ENCODE peak calls at places on chromosome 16, in six cellular contexts. U is cardiac fibroblast; E is PC-3; S is Daoy; T is CD8-positive, alpha-beta memory T cell; M is iris pigment epithelial cell. W is an unnamed sample.

GRCh38 chr16:87407511-87408112 is 15.5 kb downstream of the MAP1LC3B start:
- DNase-seq in U (peak), E (peak), S (peak), T (no peak), M (peak), W (peak)

GRCh38 chr16:9906218-9906617 is 276.0 kb downstream of the GRIN2A start:
- DNase-seq in U (no peak), E (no peak), S (peak), T (no peak), M (no peak), W (no peak)

GRCh38 chr16:29663020-29663828 is at the start of gene SPN:
- DNase-seq in U (no peak), E (no peak), S (no peak), T (peak), M (no peak), W (no peak)

GRCh38 chr16:68084504-68085258 is 489 bp upstream of the NFATC3 start:
- DNase-seq in U (peak), E (no peak), S (peak), T (peak), M (peak), W (peak)

GRCh38 chr16:79848739-79849518 is 248.4 kb upstream of the MAF start:
- DNase-seq in U (no peak), E (no peak), S (no peak), T (no peak), M (no peak), W (no peak)

GRCh38 chr16:57696240-57696639 is 1.6 kb downstream of the DRC7 start:
- DNase-seq in U (no peak), E (no peak), S (no peak), T (no peak), M (no peak), W (no peak)

GRCh38 chr16:57589374-57589773 is 39.1 kb upstream of the ADGRG1 start:
- DNase-seq in U (no peak), E (no peak), S (no peak), T (peak), M (no peak), W (no peak)

GRCh38 chr16:78816499-78817441 is 717.3 kb downstream of the WWOX start:
- DNase-seq in U (peak), E (no peak), S (no peak), T (no peak), M (no peak), W (no peak)

GRCh38 chr16:2295056-2295798 is 27.3 kb upstream of the RNPS1 start:
- DNase-seq in U (no peak), E (no peak), S (no peak), T (no peak), M (no peak), W (no peak)

GRCh38 chr16:57115504-57116182 is 23.3 kb downstream of the CPNE2 start:
- DNase-seq in U (peak), E (no peak), S (no peak), T (no peak), M (peak), W (peak)

GRCh38 chr16:69848635-69849545 is 86.8 kb downstream of the WWP2 start:
- DNase-seq in U (peak), E (peak), S (peak), T (no peak), M (peak), W (peak)

GRCh38 chr16:60902114-60902513 is 1134.1 kb downstream of the CDH8 start:
- DNase-seq in U (no peak), E (no peak), S (no peak), T (no peak), M (no peak), W (no peak)

GRCh38 chr16:26454102-26454501 is 612.6 kb upstream of the C16orf82 start:
- DNase-seq in U (no peak), E (peak), S (no peak), T (no peak), M (peak), W (no peak)

GRCh38 chr16:17470002-17470870 is 524 bp downstream of the XYLT1 start:
- DNase-seq in U (no peak), E (no peak), S (peak), T (peak), M (no peak), W (no peak)

GRCh38 chr16:75337430-75337829 is 86.0 kb upstream of the BCAR1 start:
- DNase-seq in U (no peak), E (no peak), S (no peak), T (no peak), M (no peak), W (no peak)

GRCh38 chr16:27389272-27389961 is 12.6 kb upstream of the IL21R start:
- DNase-seq in U (no peak), E (no peak), S (no peak), T (no peak), M (peak), W (no peak)

GRCh38 chr16:66620419-66620775 is 15.9 kb downstream of the CMTM3 start:
- DNase-seq in U (no peak), E (no peak), S (no peak), T (no peak), M (no peak), W (no peak)

GRCh38 chr16:85625485-85626117 is 12.5 kb downstream of the GSE1 start:
- DNase-seq in U (no peak), E (no peak), S (no peak), T (no peak), M (no peak), W (no peak)

GRCh38 chr16:85004587-85005205 is 6.6 kb downstream of the ZDHHC7 start:
- DNase-seq in U (peak), E (peak), S (peak), T (no peak), M (peak), W (peak)

GRCh38 chr16:83577201-83577600 is 230.6 kb upstream of the HSBP1 start:
- DNase-seq in U (no peak), E (no peak), S (no peak), T (no peak), M (no peak), W (no peak)

GRCh38 chr16:1923299-1924034 is 5.3 kb upstream of the HS3ST6 start:
- DNase-seq in U (peak), E (peak), S (peak), T (no peak), M (peak), W (peak)

GRCh38 chr16:87056551-87056950 is 260.6 kb downstream of the C16orf95 start:
- DNase-seq in U (no peak), E (no peak), S (no peak), T (no peak), M (no peak), W (no peak)

GRCh38 chr16:73086108-73086507 is 38.2 kb upstream of the ZFHX3 start:
- DNase-seq in U (no peak), E (no peak), S (no peak), T (no peak), M (no peak), W (no peak)

GRCh38 chr16:67415872-67416793 is at the start of gene ZDHHC1:
- DNase-seq in U (peak), E (peak), S (peak), T (peak), M (peak), W (peak)

GRCh38 chr16:24430937-24431760 is 108.2 kb upstream of the RBBP6 start:
- DNase-seq in U (no peak), E (peak), S (peak), T (no peak), M (no peak), W (no peak)

GRCh38 chr16:4315185-4316102 is at the start of gene GLIS2:
- DNase-seq in U (peak), E (peak), S (peak), T (no peak), M (peak), W (peak)

GRCh38 chr16:26889751-26890150 is 177.0 kb upstream of the C16orf82 start:
- DNase-seq in U (no peak), E (no peak), S (no peak), T (no peak), M (no peak), W (no peak)

GRCh38 chr16:66196770-66197169 is 169.7 kb upstream of the CDH5 start:
- DNase-seq in U (no peak), E (no peak), S (no peak), T (no peak), M (no peak), W (no peak)

GRCh38 chr16:66324785-66325184 is 41.7 kb upstream of the CDH5 start:
- DNase-seq in U (peak), E (peak), S (peak), T (no peak), M (peak), W (no peak)

GRCh38 chr16:89309438-89310122 is 92.1 kb downstream of the ZNF778 start:
- DNase-seq in U (no peak), E (no peak), S (no peak), T (no peak), M (no peak), W (no peak)

GRCh38 chr16:58516768-58517107 is 1.4 kb downstream of the SETD6 start:
- DNase-seq in U (no peak), E (no peak), S (no peak), T (no peak), M (no peak), W (no peak)

GRCh38 chr16:31409433-31409832 is 16.3 kb downstream of the ITGAD start:
- DNase-seq in U (peak), E (peak), S (peak), T (no peak), M (peak), W (peak)

GRCh38 chr16:3577302-3577752 is at the start of gene NLRC3:
- DNase-seq in U (no peak), E (no peak), S (no peak), T (peak), M (no peak), W (no peak)